ENCODE peak calls at places on chromosomes 3 and 15, in four cellular contexts. L, J, X and N are unnamed samples.

GRCh38 chr15:38670142-38671002 is 105.8 kb upstream of the RASGRP1 start:
- DNase-seq in L (no peak), J (no peak), X (no peak), N (no peak)

GRCh38 chr3:68306571-68306970 is 625.8 kb downstream of the TAFA4 start:
- DNase-seq in J (peak), X (no peak), L (peak), N (no peak)

GRCh38 chr3:112327371-112327951 is 5.5 kb upstream of the CD200 start:
- DNase-seq in J (peak), X (peak), L (peak), N (peak)

GRCh38 chr15:46815765-46816164 is 901.5 kb upstream of the SEMA6D start:
- DNase-seq in L (no peak), X (no peak), J (no peak), N (peak)

GRCh38 chr3:139185482-139185881 is 140.8 kb upstream of the PRR23C start:
- DNase-seq in J (no peak), X (no peak), L (no peak), N (no peak)

GRCh38 chr3:45034612-45035252 is 8.6 kb downstream of the CLEC3B start:
- DNase-seq in L (no peak), X (no peak), J (no peak), N (no peak)

GRCh38 chr15:52288051-52288942 is 7.3 kb downstream of the MYO5C start:
- DNase-seq in J (peak), L (no peak), X (no peak), N (no peak)

GRCh38 chr3:172298247-172298646 is 150.0 kb downstream of the GHSR start:
- DNase-seq in J (no peak), X (no peak), L (no peak), N (no peak)

GRCh38 chr3:11494131-11494916 is 149.4 kb downstream of the VGLL4 start:
- DNase-seq in X (no peak), L (no peak), J (no peak), N (no peak)

GRCh38 chr3:23807161-23808015 is 1.6 kb downstream of the UBE2E1 start:
- DNase-seq in L (peak), J (no peak), X (no peak), N (no peak)

GRCh38 chr3:59609967-59610366 is 560.1 kb upstream of the CFAP20DC start:
- DNase-seq in J (no peak), L (no peak), X (no peak), N (no peak)

GRCh38 chr15:44537728-44538240 is 837 bp downstream of the EIF3J start:
- DNase-seq in J (peak), L (peak), X (no peak), N (peak)

GRCh38 chr15:44536962-44537727 is at the start of gene EIF3J:
- DNase-seq in L (peak), J (peak), X (peak), N (peak)

GRCh38 chr15:44535092-44535491 is 1.9 kb upstream of the EIF3J start:
- DNase-seq in L (no peak), J (no peak), X (no peak), N (no peak)

GRCh38 chr15:44535509-44536297 is 1.2 kb upstream of the EIF3J start:
- DNase-seq in X (no peak), J (peak), L (peak), N (peak)

GRCh38 chr15:44536298-44536961 is 517 bp upstream of the EIF3J start:
- DNase-seq in L (peak), J (peak), X (peak), N (peak)
- TF ChIP-seq REST in L (no peak), J (peak), X (no peak), N (peak)

DNA sequence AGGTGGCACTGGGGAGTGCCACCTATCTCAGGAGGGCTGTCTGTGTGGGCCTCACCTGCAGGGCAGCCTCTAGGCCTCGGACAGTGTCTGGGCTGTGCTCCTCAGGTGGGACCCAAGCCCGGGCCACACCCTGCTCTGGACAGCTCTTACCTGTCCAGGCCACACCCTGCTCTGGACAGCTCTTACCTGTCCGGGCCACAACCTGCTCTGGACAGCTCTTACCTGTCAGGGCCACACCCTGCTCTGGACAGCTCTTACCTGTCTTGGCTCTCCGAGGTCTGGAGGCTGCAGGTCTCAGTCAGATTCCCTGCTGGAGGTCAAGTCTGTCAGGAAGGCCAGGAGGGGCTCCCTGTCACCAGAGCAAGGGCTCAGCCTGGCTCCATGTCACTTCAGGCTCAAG is 80.6 kb downstream of the LINGO1 start:
- DNase-seq in L (no peak), J (no peak), X (no peak), N (no peak)
- TF ChIP-seq REST in L (no peak), J (no peak), X (no peak), N (no peak)

GRCh38 chr3:9749663-9750555 is at the start of gene OGG1:
- DNase-seq in J (peak), X (peak), L (peak), N (peak)
- TF ChIP-seq REST in J (no peak), X (no peak), L (no peak), N (no peak)

DNA sequence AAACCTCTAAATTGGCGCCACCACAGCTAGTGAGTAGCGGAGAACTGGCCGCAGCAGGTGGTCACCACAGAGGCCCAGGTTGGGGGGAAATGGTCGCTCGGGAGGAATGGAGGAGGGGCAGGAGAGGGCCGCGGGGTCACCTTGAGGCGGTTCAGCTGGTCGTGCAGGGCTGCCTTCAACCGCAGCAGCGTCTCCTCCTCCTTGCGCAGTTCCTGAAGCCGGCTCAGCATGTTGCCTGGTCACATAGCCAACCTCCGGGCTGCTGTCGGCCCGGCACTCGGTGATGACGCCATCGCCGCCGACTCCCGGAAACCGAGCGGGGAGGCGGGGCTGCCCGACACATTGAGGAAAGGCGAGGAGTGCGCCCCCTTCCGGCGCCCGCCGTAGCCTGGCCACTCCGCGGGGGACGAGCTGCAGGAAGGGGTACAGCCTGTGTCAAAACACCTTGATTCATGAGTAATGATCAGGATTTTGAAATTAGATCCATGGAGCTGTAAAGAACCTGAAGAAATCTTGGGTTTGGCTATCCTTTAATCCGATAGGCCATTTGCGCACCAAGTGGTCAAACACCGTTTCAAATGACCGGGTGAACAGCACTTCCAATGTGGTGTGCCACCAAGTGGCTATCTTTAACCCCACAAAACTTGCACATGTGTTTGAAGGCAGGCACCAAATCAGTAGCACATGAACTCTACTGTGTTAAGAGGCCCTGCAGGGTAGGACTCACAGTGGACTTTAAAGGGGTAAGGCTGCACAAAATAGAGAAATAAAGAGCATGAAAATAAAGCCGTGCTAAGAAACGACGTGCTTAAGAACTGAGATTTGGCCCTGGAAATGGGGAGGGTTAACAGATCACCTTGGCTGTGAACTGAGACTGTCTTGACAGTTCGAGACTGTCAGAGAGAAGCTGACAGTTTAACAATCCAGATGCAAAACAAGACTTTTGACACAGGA is at the start of gene SNAPC5:
- DNase-seq in L (peak), J (peak), X (peak), N (peak)
- TF ChIP-seq REST in L (no peak), J (no peak), X (no peak), N (no peak)

GRCh38 chr3:157746391-157746790 is 243.2 kb upstream of the VEPH1 start:
- DNase-seq in L (no peak), X (no peak), J (no peak), N (no peak)
- TF ChIP-seq REST in L (no peak), X (no peak), J (no peak), N (no peak)

GRCh38 chr3:168250415-168250861 is 154.7 kb upstream of the GOLIM4 start:
- DNase-seq in X (no peak), J (no peak), L (no peak), N (peak)
- TF ChIP-seq REST in X (no peak), J (no peak), L (no peak), N (no peak)